ENCODE peak calls at places on chromosomes 16 and 17, in seven cellular contexts. B, W, I, S, Z, O and M are unnamed samples.

GRCh38 chr16:12901597-12902436 is at the start of gene SHISA9:
- DNase-seq in S (no peak), I (no peak), O (no peak), B (no peak), W (no peak), Z (no peak), M (no peak)

GRCh38 chr17:1399679-1400512 is at the start of gene YWHAE:
- DNase-seq in S (peak), I (peak), B (peak), Z (peak), W (peak), O (peak), M (peak)

GRCh38 chr17:81512984-81513668 is 527 bp upstream of the ACTG1 start:
- DNase-seq in Z (no peak), I (no peak), B (peak), O (peak), S (peak), W (no peak), M (no peak)

GRCh38 chr17:40345161-40346034 is 19.1 kb downstream of the GJD3 start:
- DNase-seq in I (no peak), Z (peak), S (peak), W (no peak), O (no peak), B (no peak), M (no peak)

GRCh38 chr16:86432048-86432447 is 78.3 kb upstream of the FOXF1 start:
- DNase-seq in S (no peak), Z (no peak), W (no peak), O (no peak), B (no peak), I (no peak), M (no peak)

GRCh38 chr16:27177031-27177774 is 26.1 kb upstream of the KDM8 start:
- DNase-seq in B (no peak), O (peak), W (no peak), S (no peak), I (no peak), Z (peak), M (peak)

GRCh38 chr16:61148930-61149329 is 887.3 kb downstream of the CDH8 start:
- DNase-seq in Z (no peak), I (no peak), O (no peak), S (no peak), B (no peak), W (no peak), M (no peak)

GRCh38 chr17:12985431-12986285 is 32.2 kb downstream of the ELAC2 start:
- DNase-seq in B (no peak), W (no peak), S (no peak), I (no peak), Z (no peak), O (no peak), M (no peak)

GRCh38 chr17:50266384-50267073 is 7.7 kb upstream of the TMEM92 start:
- DNase-seq in B (peak), W (no peak), O (no peak), Z (peak), S (no peak), I (no peak), M (no peak)

GRCh38 chr16:84241778-84242177 is 2.0 kb upstream of the KCNG4 start:
- DNase-seq in O (no peak), B (no peak), I (no peak), W (no peak), Z (no peak), S (no peak), M (no peak)

GRCh38 chr16:81657731-81658130 is 121.4 kb upstream of the PLCG2 start:
- DNase-seq in I (no peak), O (no peak), B (no peak), W (no peak), S (no peak), Z (no peak), M (no peak)

GRCh38 chr17:8894673-8895578 is 27.5 kb upstream of the PIK3R6 start:
- DNase-seq in B (peak), W (peak), O (peak), I (no peak), Z (peak), S (peak), M (no peak)

GRCh38 chr16:46826618-46827017 is 4.4 kb downstream of the C16orf87 start:
- DNase-seq in W (no peak), I (no peak), B (no peak), S (no peak), Z (no peak), O (no peak), M (no peak)

GRCh38 chr16:50741225-50741807 is 570 bp upstream of the CYLD start:
- DNase-seq in Z (no peak), I (no peak), W (no peak), O (no peak), S (no peak), B (no peak), M (no peak)

GRCh38 chr16:14509675-14510132 is 120.4 kb downstream of the PARN start:
- DNase-seq in B (no peak), S (no peak), Z (no peak), W (no peak), I (no peak), O (no peak), M (no peak)

GRCh38 chr17:47145351-47145750 is 43.7 kb downstream of the CDC27 start:
- DNase-seq in B (no peak), Z (no peak), I (no peak), S (no peak), W (peak), O (no peak), M (no peak)